ENCODE peak calls at places on chromosomes 7 and 10, in ten cellular contexts. H is brain microvascular endothelial cell; M is IMR-90; V is epithelial cell of esophagus; F is heart right ventricle; G is PC-3; J is fibroblast of lung; Z is tibial artery; K is CD8-positive, alpha-beta T cell; D is Calu3. A is an unnamed sample.

GRCh38 chr7:29783671-29784070 is 22.6 kb upstream of the WIPF3 start:
- DNase-seq in H (no peak), M (no peak), V (no peak), F (no peak), G (no peak), J (no peak), Z (no peak), K (no peak), D (no peak), A (no peak)

GRCh38 chr10:90470971-90471370 is 386.9 kb downstream of the HTR7 start:
- DNase-seq in H (no peak), M (no peak), V (no peak), F (no peak), G (no peak), J (no peak), Z (no peak), K (no peak), D (no peak), A (no peak)

GRCh38 chr7:113367187-113367586 is 248.8 kb upstream of the SMIM30 start:
- DNase-seq in H (peak; percentile 1), M (peak; percentile 2), V (peak; percentile 11), F (no peak), G (peak; percentile 1), J (no peak), Z (no peak), K (no peak), D (no peak), A (no peak)

GRCh38 chr7:1746491-1746975 is 76.5 kb downstream of the ELFN1 start:
- DNase-seq in H (no peak), M (no peak), V (no peak), F (no peak), G (no peak), J (no peak), Z (no peak), K (no peak), D (no peak), A (no peak)

GRCh38 chr10:61992683-61993629 is 91.5 kb downstream of the ARID5B start:
- DNase-seq in H (peak; percentile 83), M (peak; percentile 88), V (peak; percentile 89), F (peak; percentile 54), G (peak; percentile 50), J (peak; percentile 92), Z (peak; percentile 83), K (peak; percentile 15), D (peak; percentile 44), A (peak; percentile 27)

GRCh38 chr7:147245274-147245673 is 1128.7 kb downstream of the CNTNAP2 start:
- DNase-seq in H (peak; percentile 53), M (peak; percentile 24), V (peak; percentile 51), F (peak; percentile 5), G (peak; percentile 76), J (no peak), Z (no peak), K (no peak), D (peak; percentile 14), A (peak; percentile 37)

GRCh38 chr10:123808286-123808685 is 83.3 kb downstream of the CPXM2 start:
- DNase-seq in H (no peak), M (no peak), V (no peak), F (no peak), G (no peak), J (no peak), Z (no peak), K (no peak), D (no peak), A (no peak)

GRCh38 chr7:7761340-7761973 is 43.0 kb upstream of the RPA3 start:
- DNase-seq in H (no peak), M (peak; percentile 66), V (peak; percentile 68), F (no peak), G (peak; percentile 73), J (peak; percentile 59), Z (no peak), K (no peak), D (no peak), A (no peak)

GRCh38 chr7:12982178-12982577 is 294.7 kb downstream of the ARL4A start:
- DNase-seq in H (no peak), M (no peak), V (no peak), F (no peak), G (no peak), J (no peak), Z (no peak), K (no peak), D (no peak), A (no peak)

GRCh38 chr7:147700702-147701101 is 889.9 kb upstream of the C7orf33 start:
- DNase-seq in H (no peak), M (no peak), V (no peak), F (no peak), G (peak; percentile 39), J (no peak), Z (no peak), K (no peak), D (no peak), A (no peak)

GRCh38 chr10:131580674-131581073 is 269.2 kb upstream of the TCERG1L start:
- DNase-seq in H (no peak), M (no peak), V (no peak), F (no peak), G (no peak), J (no peak), Z (peak; percentile 43), K (no peak), D (no peak), A (no peak)

GRCh38 chr10:9302142-9302746 is 1247.8 kb downstream of the GATA3 start:
- DNase-seq in H (peak; percentile 31), M (peak; percentile 53), V (peak; percentile 79), F (peak; percentile 7), G (peak; percentile 63), J (peak; percentile 44), Z (no peak), K (no peak), D (peak; percentile 36), A (peak; percentile 16)

GRCh38 chr7:125568799-125569198 is 639.2 kb upstream of the POT1 start:
- DNase-seq in H (no peak), M (no peak), V (no peak), F (no peak), G (no peak), J (no peak), Z (no peak), K (no peak), D (no peak), A (peak; percentile 17)

GRCh38 chr10:83965473-83965872 is 173.8 kb upstream of the GHITM start:
- DNase-seq in H (no peak), M (no peak), V (no peak), F (no peak), G (no peak), J (no peak), Z (no peak), K (no peak), D (no peak), A (no peak)

GRCh38 chr10:76403876-76404275 is 972.5 kb downstream of the LRMDA start:
- DNase-seq in H (no peak), M (peak; percentile 36), V (peak; percentile 50), F (no peak), G (peak; percentile 74), J (peak; percentile 38), Z (peak; percentile 82), K (no peak), D (no peak), A (no peak)

GRCh38 chr10:85611746-85612377 is 754.7 kb downstream of the GRID1 start:
- DNase-seq in H (no peak), M (no peak), V (no peak), F (no peak), G (no peak), J (no peak), Z (peak; percentile 32), K (no peak), D (no peak), A (no peak)

GRCh38 chr10:85613391-85613790 is 753.2 kb downstream of the GRID1 start:
- DNase-seq in H (no peak), M (no peak), V (no peak), F (no peak), G (no peak), J (no peak), Z (peak; percentile 53), K (no peak), D (no peak), A (no peak)

GRCh38 chr10:85611093-85611740 is 755.4 kb downstream of the GRID1 start:
- DNase-seq in H (no peak), M (no peak), V (no peak), F (no peak), G (no peak), J (no peak), Z (peak; percentile 42), K (no peak), D (no peak), A (no peak)

GRCh38 chr10:85612378-85612775 is 754.2 kb downstream of the GRID1 start:
- DNase-seq in H (no peak), M (no peak), V (no peak), F (no peak), G (no peak), J (no peak), Z (peak; percentile 6), K (peak; percentile 22), D (no peak), A (no peak)

GRCh38 chr10:85612833-85613232 is 753.8 kb downstream of the GRID1 start:
- DNase-seq in H (no peak), M (no peak), V (no peak), F (no peak), G (no peak), J (no peak), Z (peak; percentile 50), K (no peak), D (no peak), A (no peak)
- TF ChIP-seq CTCF in H (no peak), M (no peak), V (peak; percentile 25), F (no peak), G (no peak), J (no peak), Z (no peak), K (peak; percentile 15), D (peak; percentile 18), A (no peak)

GRCh38 chr7:81457858-81458522 is 311.9 kb downstream of the HGF start:
- DNase-seq in H (no peak), M (peak; percentile 56), V (peak; percentile 48), F (no peak), G (peak; percentile 72), J (peak; percentile 52), Z (no peak), K (no peak), D (no peak), A (no peak)
- TF ChIP-seq CTCF in H (peak; percentile 32), M (peak; percentile 66), V (peak; percentile 43), F (no peak), G (peak; percentile 48), J (peak; percentile 48), Z (peak; percentile 26), K (no peak), D (no peak), A (no peak)

GRCh38 chr7:47801423-47801822 is 146.8 kb downstream of the PKD1L1 start:
- DNase-seq in H (no peak), M (no peak), V (peak; percentile 88), F (no peak), G (no peak), J (no peak), Z (no peak), K (no peak), D (no peak), A (no peak)
- TF ChIP-seq CTCF in H (no peak), M (no peak), V (no peak), F (no peak), G (no peak), J (no peak), Z (no peak), K (no peak), D (no peak), A (no peak)

DNA sequence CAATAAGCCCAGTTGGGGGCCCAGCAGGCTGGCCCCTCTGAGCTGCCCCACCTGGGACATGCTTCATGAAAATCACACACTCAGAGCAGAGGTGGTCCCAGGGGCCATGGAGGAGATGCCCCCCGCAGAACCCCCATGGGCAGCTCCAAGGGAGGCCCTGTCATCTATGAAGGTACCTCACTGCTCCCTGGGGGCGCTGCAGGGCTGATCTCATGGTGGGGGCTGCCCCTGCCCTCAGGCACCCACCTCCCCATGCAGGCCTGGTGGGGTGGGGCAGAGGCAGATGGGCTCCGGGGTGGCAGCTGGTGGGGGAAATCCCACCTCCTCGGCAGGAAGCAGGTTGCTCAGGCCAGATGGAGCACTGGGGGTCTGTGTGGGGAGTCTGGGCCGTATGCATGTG is 60.5 kb downstream of the YKT6 start:
- DNase-seq in H (no peak), M (no peak), V (no peak), F (no peak), G (no peak), J (no peak), Z (no peak), K (no peak), D (no peak), A (peak; percentile 58)
- TF ChIP-seq CTCF in H (no peak), M (no peak), V (no peak), F (no peak), G (no peak), J (no peak), Z (no peak), K (no peak), D (no peak), A (peak; percentile 19)